ENCODE peak calls at places on chromosomes 12 and 14, in nine cellular contexts. One of them, this sample, is unnamed. For H3K27me3, the result is how much of the 10 kb centered on the place peaks cover.

GRCh38 chr12:94545937-94546771 is 86.5 kb upstream of the CEP83 start:
- DNase-seq in psoas muscle: no peak
- DNase-seq in IMR-90: peak
- DNase-seq in bronchial epithelial cell: peak
- DNase-seq in neural progenitor cell: peak
- DNase-seq in cardiac muscle cell: peak
- DNase-seq in ovary: peak
- DNase-seq in A673: peak
- DNase-seq in NT2/D1: peak
- DNase-seq in this sample: peak

GRCh38 chr14:28767851-28768548 is 1.4 kb downstream of the FOXG1 start:
- DNase-seq in psoas muscle: peak
- DNase-seq in IMR-90: no peak
- DNase-seq in bronchial epithelial cell: no peak
- DNase-seq in neural progenitor cell: peak
- DNase-seq in cardiac muscle cell: no peak
- DNase-seq in ovary: no peak
- DNase-seq in A673: no peak
- DNase-seq in NT2/D1: no peak
- DNase-seq in this sample: no peak

GRCh38 chr14:34214961-34215360 is 247.1 kb downstream of the SPTSSA start:
- DNase-seq in psoas muscle: no peak
- DNase-seq in IMR-90: no peak
- DNase-seq in bronchial epithelial cell: peak
- DNase-seq in neural progenitor cell: no peak
- DNase-seq in cardiac muscle cell: no peak
- DNase-seq in ovary: no peak
- DNase-seq in A673: no peak
- DNase-seq in NT2/D1: no peak
- DNase-seq in this sample: no peak

GRCh38 chr14:83356080-83356479 is 1822.4 kb upstream of the SEL1L start:
- DNase-seq in psoas muscle: no peak
- DNase-seq in IMR-90: no peak
- DNase-seq in bronchial epithelial cell: no peak
- DNase-seq in neural progenitor cell: no peak
- DNase-seq in cardiac muscle cell: no peak
- DNase-seq in ovary: no peak
- DNase-seq in A673: no peak
- DNase-seq in NT2/D1: no peak
- DNase-seq in this sample: no peak

GRCh38 chr12:47095446-47096236 is 15.9 kb upstream of the AMIGO2 start:
- DNase-seq in psoas muscle: no peak
- DNase-seq in IMR-90: peak
- DNase-seq in bronchial epithelial cell: peak
- DNase-seq in neural progenitor cell: no peak
- DNase-seq in cardiac muscle cell: no peak
- DNase-seq in ovary: no peak
- DNase-seq in A673: no peak
- DNase-seq in NT2/D1: no peak
- DNase-seq in this sample: no peak

GRCh38 chr12:13436182-13436581 is 239.7 kb downstream of the EMP1 start:
- DNase-seq in psoas muscle: no peak
- DNase-seq in IMR-90: no peak
- DNase-seq in bronchial epithelial cell: no peak
- DNase-seq in neural progenitor cell: no peak
- DNase-seq in cardiac muscle cell: no peak
- DNase-seq in ovary: no peak
- DNase-seq in A673: peak
- DNase-seq in NT2/D1: peak
- DNase-seq in this sample: no peak

GRCh38 chr14:51298895-51299294 is 58.8 kb downstream of the TMX1 start:
- DNase-seq in psoas muscle: no peak
- DNase-seq in IMR-90: peak
- DNase-seq in bronchial epithelial cell: peak
- DNase-seq in neural progenitor cell: no peak
- DNase-seq in cardiac muscle cell: no peak
- DNase-seq in ovary: no peak
- DNase-seq in A673: no peak
- DNase-seq in NT2/D1: no peak
- DNase-seq in this sample: no peak

GRCh38 chr14:74508292-74508731 is 14.7 kb downstream of the ISCA2 start:
- DNase-seq in psoas muscle: no peak
- DNase-seq in IMR-90: no peak
- DNase-seq in bronchial epithelial cell: no peak
- DNase-seq in neural progenitor cell: peak
- DNase-seq in cardiac muscle cell: peak
- DNase-seq in ovary: peak
- DNase-seq in A673: no peak
- DNase-seq in NT2/D1: no peak
- DNase-seq in this sample: no peak

GRCh38 chr14:50741571-50741970 is 73.5 kb upstream of the SAV1 start:
- DNase-seq in psoas muscle: no peak
- DNase-seq in IMR-90: peak
- DNase-seq in bronchial epithelial cell: peak
- DNase-seq in neural progenitor cell: no peak
- DNase-seq in cardiac muscle cell: no peak
- DNase-seq in ovary: no peak
- DNase-seq in A673: peak
- DNase-seq in NT2/D1: no peak
- DNase-seq in this sample: no peak

GRCh38 chr12:40031965-40032364 is 73.9 kb downstream of the SLC2A13 start:
- DNase-seq in psoas muscle: no peak
- DNase-seq in IMR-90: no peak
- DNase-seq in bronchial epithelial cell: no peak
- DNase-seq in neural progenitor cell: peak
- DNase-seq in cardiac muscle cell: no peak
- DNase-seq in ovary: no peak
- DNase-seq in A673: no peak
- DNase-seq in NT2/D1: no peak
- DNase-seq in this sample: no peak

GRCh38 chr12:25682421-25682820 is 129.3 kb upstream of the LMNTD1 start:
- DNase-seq in psoas muscle: no peak
- DNase-seq in IMR-90: peak
- DNase-seq in bronchial epithelial cell: peak
- DNase-seq in neural progenitor cell: no peak
- DNase-seq in cardiac muscle cell: no peak
- DNase-seq in ovary: no peak
- DNase-seq in A673: no peak
- DNase-seq in NT2/D1: no peak
- DNase-seq in this sample: no peak

GRCh38 chr12:459430-460258 is at the start of gene B4GALNT3:
- DNase-seq in psoas muscle: peak
- DNase-seq in IMR-90: no peak
- DNase-seq in bronchial epithelial cell: peak
- DNase-seq in neural progenitor cell: peak
- DNase-seq in cardiac muscle cell: peak
- DNase-seq in ovary: peak
- DNase-seq in A673: peak
- DNase-seq in NT2/D1: peak
- DNase-seq in this sample: peak

GRCh38 chr12:6341439-6342139 is at the start of gene TNFRSF1A:
- DNase-seq in psoas muscle: peak
- DNase-seq in IMR-90: peak
- DNase-seq in bronchial epithelial cell: peak
- DNase-seq in neural progenitor cell: peak
- DNase-seq in cardiac muscle cell: peak
- DNase-seq in ovary: peak
- DNase-seq in A673: peak
- DNase-seq in NT2/D1: peak
- DNase-seq in this sample: peak

GRCh38 chr14:100629696-100630095 is 42.5 kb upstream of the BEGAIN start:
- DNase-seq in psoas muscle: no peak
- DNase-seq in IMR-90: no peak
- DNase-seq in bronchial epithelial cell: no peak
- DNase-seq in neural progenitor cell: no peak
- DNase-seq in cardiac muscle cell: no peak
- DNase-seq in ovary: no peak
- DNase-seq in A673: no peak
- DNase-seq in NT2/D1: no peak
- DNase-seq in this sample: no peak

GRCh38 chr14:100628225-100628624 is 41.0 kb upstream of the BEGAIN start:
- DNase-seq in psoas muscle: no peak
- DNase-seq in IMR-90: no peak
- DNase-seq in bronchial epithelial cell: no peak
- DNase-seq in neural progenitor cell: no peak
- DNase-seq in cardiac muscle cell: no peak
- DNase-seq in ovary: no peak
- DNase-seq in A673: no peak
- DNase-seq in NT2/D1: no peak
- DNase-seq in this sample: no peak

GRCh38 chr14:100633406-100633805 is 46.2 kb upstream of the BEGAIN start:
- DNase-seq in psoas muscle: no peak
- DNase-seq in IMR-90: no peak
- DNase-seq in bronchial epithelial cell: no peak
- DNase-seq in neural progenitor cell: no peak
- DNase-seq in cardiac muscle cell: no peak
- DNase-seq in ovary: no peak
- DNase-seq in A673: no peak
- DNase-seq in NT2/D1: no peak
- DNase-seq in this sample: no peak

GRCh38 chr14:100634026-100634425 is 46.8 kb upstream of the BEGAIN start:
- DNase-seq in psoas muscle: no peak
- DNase-seq in IMR-90: no peak
- DNase-seq in bronchial epithelial cell: no peak
- DNase-seq in neural progenitor cell: no peak
- DNase-seq in cardiac muscle cell: no peak
- DNase-seq in ovary: no peak
- DNase-seq in A673: no peak
- DNase-seq in NT2/D1: no peak
- DNase-seq in this sample: no peak

GRCh38 chr14:100629098-100629497 is 41.9 kb upstream of the BEGAIN start:
- DNase-seq in psoas muscle: no peak
- DNase-seq in IMR-90: no peak
- DNase-seq in bronchial epithelial cell: no peak
- DNase-seq in neural progenitor cell: no peak
- DNase-seq in cardiac muscle cell: no peak
- DNase-seq in ovary: no peak
- DNase-seq in A673: no peak
- DNase-seq in NT2/D1: no peak
- DNase-seq in this sample: no peak
- H3K27me3 ChIP-seq in psoas muscle: under half
- H3K27me3 ChIP-seq in IMR-90: under half
- H3K27me3 ChIP-seq in bronchial epithelial cell: under half
- H3K27me3 ChIP-seq in neural progenitor cell: under half
- H3K27me3 ChIP-seq in cardiac muscle cell: under half
- H3K27me3 ChIP-seq in ovary: under half
- H3K27me3 ChIP-seq in A673: under half
- H3K27me3 ChIP-seq in NT2/D1: under half
- H3K27me3 ChIP-seq in this sample: under half

DNA sequence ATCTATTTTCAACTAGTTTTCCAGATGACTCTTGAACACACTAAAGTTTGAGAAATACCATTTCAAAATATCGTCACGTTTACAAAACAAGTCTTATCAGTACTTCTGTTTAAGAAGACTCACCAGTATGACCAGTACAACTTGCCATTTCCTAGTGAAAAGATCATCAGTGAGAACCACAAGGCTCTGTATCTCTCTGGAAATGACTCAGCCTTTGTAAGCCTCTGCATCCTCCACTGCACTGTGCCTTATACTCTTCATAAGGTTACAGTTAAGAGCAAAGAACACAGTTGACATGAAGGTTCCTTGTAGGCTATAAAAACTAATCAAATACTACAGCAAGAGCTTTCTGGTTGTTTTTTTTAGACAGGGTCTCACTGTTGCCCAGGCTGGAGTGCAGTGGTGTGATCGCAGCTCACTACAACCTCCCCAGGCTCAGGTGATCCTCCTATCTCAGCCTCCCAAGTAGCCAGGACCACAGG is 5.7 kb upstream of the VTI1B start:
- DNase-seq in psoas muscle: no peak
- DNase-seq in IMR-90: peak
- DNase-seq in bronchial epithelial cell: peak
- DNase-seq in neural progenitor cell: no peak
- DNase-seq in cardiac muscle cell: no peak
- DNase-seq in ovary: no peak
- DNase-seq in A673: no peak
- DNase-seq in NT2/D1: no peak
- DNase-seq in this sample: no peak
- H3K27me3 ChIP-seq in psoas muscle: under half
- H3K27me3 ChIP-seq in IMR-90: under half
- H3K27me3 ChIP-seq in bronchial epithelial cell: under half
- H3K27me3 ChIP-seq in neural progenitor cell: under half
- H3K27me3 ChIP-seq in cardiac muscle cell: under half
- H3K27me3 ChIP-seq in ovary: under half
- H3K27me3 ChIP-seq in A673: under half
- H3K27me3 ChIP-seq in NT2/D1: under half
- H3K27me3 ChIP-seq in this sample: under half

GRCh38 chr14:104335611-104336010 is 197.2 kb downstream of the KIF26A start:
- DNase-seq in psoas muscle: no peak
- DNase-seq in IMR-90: no peak
- DNase-seq in bronchial epithelial cell: no peak
- DNase-seq in neural progenitor cell: no peak
- DNase-seq in cardiac muscle cell: no peak
- DNase-seq in ovary: peak
- DNase-seq in A673: no peak
- DNase-seq in NT2/D1: no peak
- DNase-seq in this sample: no peak

GRCh38 chr14:104334812-104335161 is 196.4 kb downstream of the KIF26A start:
- DNase-seq in psoas muscle: no peak
- DNase-seq in IMR-90: no peak
- DNase-seq in bronchial epithelial cell: no peak
- DNase-seq in neural progenitor cell: no peak
- DNase-seq in cardiac muscle cell: no peak
- DNase-seq in ovary: no peak
- DNase-seq in A673: no peak
- DNase-seq in NT2/D1: no peak
- DNase-seq in this sample: no peak

GRCh38 chr14:104335176-104335575 is 196.8 kb downstream of the KIF26A start:
- DNase-seq in psoas muscle: no peak
- DNase-seq in IMR-90: no peak
- DNase-seq in bronchial epithelial cell: no peak
- DNase-seq in neural progenitor cell: no peak
- DNase-seq in cardiac muscle cell: no peak
- DNase-seq in ovary: peak
- DNase-seq in A673: no peak
- DNase-seq in NT2/D1: no peak
- DNase-seq in this sample: no peak

GRCh38 chr14:104332634-104333270 is 194.4 kb downstream of the KIF26A start:
- DNase-seq in psoas muscle: no peak
- DNase-seq in IMR-90: no peak
- DNase-seq in bronchial epithelial cell: no peak
- DNase-seq in neural progenitor cell: no peak
- DNase-seq in cardiac muscle cell: no peak
- DNase-seq in ovary: no peak
- DNase-seq in A673: no peak
- DNase-seq in NT2/D1: no peak
- DNase-seq in this sample: no peak

GRCh38 chr14:104333903-104334811 is 195.8 kb downstream of the KIF26A start:
- DNase-seq in psoas muscle: no peak
- DNase-seq in IMR-90: no peak
- DNase-seq in bronchial epithelial cell: no peak
- DNase-seq in neural progenitor cell: no peak
- DNase-seq in cardiac muscle cell: no peak
- DNase-seq in ovary: no peak
- DNase-seq in A673: no peak
- DNase-seq in NT2/D1: no peak
- DNase-seq in this sample: no peak
- H3K27me3 ChIP-seq in psoas muscle: under half
- H3K27me3 ChIP-seq in IMR-90: under half
- H3K27me3 ChIP-seq in bronchial epithelial cell: under half
- H3K27me3 ChIP-seq in neural progenitor cell: under half
- H3K27me3 ChIP-seq in cardiac muscle cell: under half
- H3K27me3 ChIP-seq in ovary: under half
- H3K27me3 ChIP-seq in A673: under half
- H3K27me3 ChIP-seq in NT2/D1: under half
- H3K27me3 ChIP-seq in this sample: under half

GRCh38 chr12:3544296-3544965 is 53.4 kb downstream of the PRMT8 start:
- DNase-seq in psoas muscle: no peak
- DNase-seq in IMR-90: no peak
- DNase-seq in bronchial epithelial cell: no peak
- DNase-seq in neural progenitor cell: no peak
- DNase-seq in cardiac muscle cell: no peak
- DNase-seq in ovary: no peak
- DNase-seq in A673: no peak
- DNase-seq in NT2/D1: no peak
- DNase-seq in this sample: no peak
- H3K27me3 ChIP-seq in psoas muscle: under half
- H3K27me3 ChIP-seq in IMR-90: under half
- H3K27me3 ChIP-seq in bronchial epithelial cell: under half
- H3K27me3 ChIP-seq in neural progenitor cell: under half
- H3K27me3 ChIP-seq in cardiac muscle cell: under half
- H3K27me3 ChIP-seq in ovary: under half
- H3K27me3 ChIP-seq in A673: under half
- H3K27me3 ChIP-seq in NT2/D1: under half
- H3K27me3 ChIP-seq in this sample: under half

This sample was measured in lung.